ENCODE peak calls at places on chromosomes 12 and 14, in six cellular contexts. N is neural progenitor cell; E is uterus; P is CD8-positive, alpha-beta T cell; M is upper lobe of right lung; X is SK-N-SH. Q is an unnamed sample. For H3K36me3, the result is how much of the 10 kb centered on the place peaks cover.

GRCh38 chr12:48716168-48716492 is 377 bp downstream of the CCNT1 start:
- DNase-seq in N (no peak), E (no peak), P (no peak), M (no peak), X (no peak), Q (no peak)

GRCh38 chr12:11923067-11923466 is 147.7 kb upstream of the BCL2L14 start:
- DNase-seq in N (no peak), E (no peak), P (no peak), M (no peak), X (no peak), Q (no peak)

GRCh38 chr14:69644814-69645213 is 33.4 kb downstream of the SUSD6 start:
- DNase-seq in N (no peak), E (no peak), P (no peak), M (no peak), X (no peak), Q (peak)

GRCh38 chr14:55107766-55108554 is 21.1 kb upstream of the LGALS3 start:
- DNase-seq in N (no peak), E (peak), P (no peak), M (peak), X (no peak), Q (peak)

GRCh38 chr14:85315891-85316290 is 214.1 kb upstream of the FLRT2 start:
- DNase-seq in N (no peak), E (no peak), P (no peak), M (no peak), X (no peak), Q (no peak)

GRCh38 chr14:64732066-64732465 is 27.8 kb downstream of the PLEKHG3 start:
- DNase-seq in N (no peak), E (no peak), P (no peak), M (peak), X (no peak), Q (no peak)

GRCh38 chr12:121590476-121591143 is 9.8 kb upstream of the KDM2B start:
- DNase-seq in N (peak), E (peak), P (peak), M (no peak), X (no peak), Q (peak)

GRCh38 chr12:68198490-68199086 is 27.0 kb downstream of the IL26 start:
- DNase-seq in N (no peak), E (no peak), P (no peak), M (no peak), X (no peak), Q (no peak)

GRCh38 chr14:100576091-100577085 is 10.8 kb downstream of the BEGAIN start:
- DNase-seq in N (no peak), E (no peak), P (no peak), M (peak), X (no peak), Q (no peak)

GRCh38 chr14:61876362-61877049 is 114.3 kb downstream of the SNAPC1 start:
- DNase-seq in N (no peak), E (no peak), P (no peak), M (no peak), X (peak), Q (no peak)

GRCh38 chr12:113222730-113223531 is 1.7 kb downstream of the TPCN1 start:
- DNase-seq in N (no peak), E (peak), P (no peak), M (no peak), X (no peak), Q (peak)

GRCh38 chr12:57461326-57461903 is 1.8 kb downstream of the GLI1 start:
- DNase-seq in N (peak), E (peak), P (no peak), M (peak), X (peak), Q (no peak)

GRCh38 chr12:124646385-124647230 is 79.2 kb upstream of the NCOR2 start:
- DNase-seq in N (no peak), E (no peak), P (peak), M (peak), X (no peak), Q (no peak)

GRCh38 chr12:83322816-83323215 is 636.1 kb downstream of the TMTC2 start:
- DNase-seq in N (no peak), E (no peak), P (no peak), M (no peak), X (no peak), Q (no peak)

GRCh38 chr12:130179191-130179590 is 16.9 kb downstream of the FZD10 start:
- DNase-seq in N (no peak), E (no peak), P (no peak), M (no peak), X (no peak), Q (no peak)

GRCh38 chr14:79193689-79194477 is 1017.4 kb downstream of the DIO2 start:
- DNase-seq in N (no peak), E (no peak), P (no peak), M (no peak), X (no peak), Q (no peak)

GRCh38 chr14:68792022-68792829 is 641 bp downstream of the ZFP36L1 start:
- DNase-seq in N (peak), E (peak), P (no peak), M (peak), X (no peak), Q (peak)

GRCh38 chr12:9810721-9811120 is 16.6 kb upstream of the KLRF1 start:
- DNase-seq in N (no peak), E (no peak), P (no peak), M (no peak), X (no peak), Q (no peak)

GRCh38 chr14:88895116-88895515 is 70.7 kb downstream of the TTC8 start:
- DNase-seq in N (no peak), E (no peak), P (no peak), M (no peak), X (no peak), Q (no peak)

GRCh38 chr12:41288188-41288811 is 100.2 kb downstream of the PDZRN4 start:
- DNase-seq in N (no peak), E (no peak), P (no peak), M (no peak), X (no peak), Q (no peak)

GRCh38 chr12:24751181-24751580 is 197.7 kb downstream of the BCAT1 start:
- DNase-seq in N (no peak), E (no peak), P (no peak), M (no peak), X (no peak), Q (no peak)

GRCh38 chr14:31949709-31950108 is 127.4 kb upstream of the ARHGAP5 start:
- DNase-seq in N (no peak), E (no peak), P (no peak), M (no peak), X (no peak), Q (no peak)

GRCh38 chr12:59173696-59174095 is 253.4 kb upstream of the LRIG3 start:
- DNase-seq in N (no peak), E (no peak), P (no peak), M (no peak), X (no peak), Q (no peak)

GRCh38 chr12:28177461-28177860 is 12.8 kb upstream of the CCDC91 start:
- DNase-seq in N (no peak), E (no peak), P (no peak), M (no peak), X (no peak), Q (peak)

GRCh38 chr14:93234798-93235197 is 27.7 kb downstream of the UBR7 start:
- DNase-seq in N (peak), E (no peak), P (no peak), M (peak), X (no peak), Q (no peak)

GRCh38 chr14:89899917-89900680 is 54.4 kb downstream of the EFCAB11 start:
- DNase-seq in N (peak), E (no peak), P (no peak), M (no peak), X (peak), Q (peak)

GRCh38 chr12:60834806-60835205 is 1239.0 kb downstream of the SLC16A7 start:
- DNase-seq in N (no peak), E (no peak), P (no peak), M (no peak), X (no peak), Q (no peak)

GRCh38 chr12:3453266-3453862 is 37.6 kb upstream of the PRMT8 start:
- DNase-seq in N (no peak), E (no peak), P (no peak), M (no peak), X (no peak), Q (no peak)

GRCh38 chr12:20646239-20646827 is 48.8 kb upstream of the SLCO1C1 start:
- DNase-seq in N (peak), E (no peak), P (no peak), M (no peak), X (peak), Q (no peak)

GRCh38 chr12:27109339-27110023 is 27.1 kb upstream of the C12orf71 start:
- DNase-seq in N (no peak), E (no peak), P (no peak), M (no peak), X (no peak), Q (no peak)

GRCh38 chr12:47858511-47859266 is 39.0 kb upstream of the HDAC7 start:
- DNase-seq in N (no peak), E (no peak), P (no peak), M (no peak), X (no peak), Q (peak)

GRCh38 chr12:54141534-54142475 is 47.0 kb downstream of the SMUG1 start:
- DNase-seq in N (no peak), E (peak), P (no peak), M (no peak), X (no peak), Q (no peak)

GRCh38 chr14:31992051-31992450 is 85.1 kb upstream of the ARHGAP5 start:
- DNase-seq in N (no peak), E (peak), P (no peak), M (no peak), X (no peak), Q (peak)

GRCh38 chr12:39972119-39972518 is 133.8 kb downstream of the SLC2A13 start:
- DNase-seq in N (no peak), E (no peak), P (no peak), M (no peak), X (no peak), Q (no peak)

GRCh38 chr12:126198516-126198915 is 1133.3 kb downstream of the AACS start:
- DNase-seq in N (no peak), E (no peak), P (no peak), M (no peak), X (no peak), Q (no peak)
- H3K27ac ChIP-seq in N (no peak), E (no peak), P (no peak), M (no peak), X (no peak), Q (no peak)

GRCh38 chr12:89832336-89832735 is 123.7 kb upstream of the ATP2B1 start:
- DNase-seq in N (no peak), E (no peak), P (no peak), M (no peak), X (no peak), Q (no peak)

GRCh38 chr12:89829434-89829975 is 120.9 kb upstream of the ATP2B1 start:
- DNase-seq in N (no peak), E (no peak), P (no peak), M (no peak), X (no peak), Q (no peak)

GRCh38 chr12:89831696-89832095 is 123.1 kb upstream of the ATP2B1 start:
- DNase-seq in N (no peak), E (no peak), P (no peak), M (no peak), X (no peak), Q (no peak)

GRCh38 chr12:89836026-89836425 is 127.4 kb upstream of the ATP2B1 start:
- DNase-seq in N (no peak), E (no peak), P (no peak), M (no peak), X (no peak), Q (no peak)

DNA sequence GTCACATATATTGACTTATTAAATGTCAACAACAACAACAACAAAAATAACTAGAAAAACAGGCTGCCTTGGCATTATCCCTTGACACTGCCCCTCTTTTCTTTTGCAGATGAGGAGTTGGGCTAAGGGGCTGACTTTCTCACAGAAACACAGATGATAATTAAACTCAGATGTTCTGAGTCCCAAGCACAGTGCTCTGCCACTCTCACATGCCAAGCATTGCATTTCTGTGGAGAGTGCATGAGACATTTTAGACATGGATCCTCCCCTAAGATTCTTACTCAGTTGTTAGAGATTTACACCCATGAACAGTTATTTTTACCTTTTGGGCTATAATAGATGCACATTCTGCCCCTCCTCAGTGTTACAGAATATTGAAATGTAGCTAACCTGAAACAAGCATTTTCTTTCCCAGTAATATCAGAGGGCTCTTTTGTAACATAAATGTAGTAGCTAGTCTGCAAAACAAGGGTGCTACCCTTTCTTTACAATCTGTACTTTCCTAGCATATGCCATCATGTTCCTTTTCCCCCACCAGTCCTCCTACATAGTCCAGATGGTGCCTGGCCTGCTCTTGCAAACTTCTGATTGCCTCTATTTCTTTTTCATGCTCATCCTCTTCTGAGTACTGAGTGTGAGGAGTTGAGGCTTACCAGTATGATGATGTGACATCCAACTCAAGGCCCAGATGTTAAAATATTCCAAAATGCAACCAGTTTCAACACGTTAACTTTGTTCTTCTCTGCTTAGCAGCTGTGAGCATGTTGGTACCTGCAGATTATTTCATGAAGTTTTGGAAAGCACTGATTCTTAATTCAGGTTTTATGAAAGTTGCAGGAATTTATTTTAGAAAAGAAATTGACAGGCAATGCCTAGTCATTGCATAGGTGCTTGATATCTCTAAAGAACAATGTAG is 125.0 kb upstream of the ATP2B1 start:
- DNase-seq in N (no peak), E (no peak), P (no peak), M (no peak), X (peak), Q (no peak)
- H3K36me3 ChIP-seq in N (under half), E (under half), P (under half), M (under half), X (under half), Q (under half)

GRCh38 chr12:32478166-32478565 is 78.8 kb downstream of the FGD4 start:
- DNase-seq in N (no peak), E (no peak), P (no peak), M (no peak), X (no peak), Q (no peak)
- H3K4me3 ChIP-seq in N (no peak), E (no peak), P (no peak), M (no peak), X (no peak), Q (no peak)

DNA sequence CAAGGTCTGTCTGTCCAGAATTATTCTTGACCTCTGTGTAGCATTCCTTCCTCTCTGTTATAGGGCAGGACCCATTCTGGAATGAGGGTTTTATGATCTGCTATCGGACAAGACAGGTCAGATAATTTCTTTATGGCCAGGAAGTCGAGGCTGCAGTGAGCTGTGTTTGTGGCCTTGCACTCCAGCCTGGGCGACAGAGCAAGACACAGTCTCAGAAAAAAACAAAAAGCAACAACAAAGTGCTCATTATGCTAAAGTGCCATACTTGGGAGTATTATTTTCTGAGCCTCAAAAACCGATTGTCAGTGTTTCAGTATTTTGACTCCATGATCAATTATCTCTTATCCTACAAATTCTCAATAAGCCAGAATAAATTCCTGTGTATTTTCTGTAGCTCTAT is 4.1 kb downstream of the CIPC start:
- DNase-seq in N (no peak), E (no peak), P (no peak), M (no peak), X (no peak), Q (peak)
- H3K27ac ChIP-seq in N (no peak), E (no peak), P (no peak), M (no peak), X (no peak), Q (no peak)

GRCh38 chr12:131939007-131939406 is 9.9 kb downstream of the PUS1 start:
- DNase-seq in N (no peak), E (no peak), P (no peak), M (no peak), X (no peak), Q (peak)
- H3K36me3 ChIP-seq in N (under half), E (under half), P (under half), M (under half), X (under half), Q (under half)

GRCh38 chr14:49999216-49999761 is 106.4 kb downstream of the ARF6 start:
- DNase-seq in N (no peak), E (peak), P (peak), M (peak), X (peak), Q (peak)

GRCh38 chr14:50000215-50001145 is 107.6 kb downstream of the ARF6 start:
- DNase-seq in N (peak), E (peak), P (peak), M (peak), X (peak), Q (peak)

GRCh38 chr14:49997991-49998390 is 105.1 kb downstream of the ARF6 start:
- DNase-seq in N (no peak), E (no peak), P (no peak), M (no peak), X (no peak), Q (no peak)

GRCh38 chr14:50001146-50001998 is 108.5 kb downstream of the ARF6 start:
- DNase-seq in N (no peak), E (peak), P (peak), M (peak), X (no peak), Q (peak)

DNA sequence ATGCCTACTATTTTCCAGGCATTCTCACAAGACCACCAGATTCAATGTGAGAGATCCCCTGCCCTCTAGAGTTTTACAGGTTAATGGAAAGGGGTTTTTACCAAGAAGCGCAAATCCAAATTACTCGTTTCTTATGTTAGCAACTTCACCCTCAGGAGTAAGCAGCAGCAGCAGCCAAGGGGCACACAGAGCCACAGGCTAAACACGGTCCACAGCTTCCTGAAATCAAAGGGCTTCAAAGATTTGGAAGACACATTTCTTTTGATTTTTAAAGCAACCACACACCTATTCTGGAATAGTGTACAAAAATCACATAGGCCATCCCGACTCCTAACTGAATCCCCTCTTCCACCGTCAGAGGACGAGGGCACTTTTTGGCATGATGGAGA is 106.9 kb downstream of the ARF6 start:
- DNase-seq in N (no peak), E (no peak), P (no peak), M (no peak), X (no peak), Q (no peak)
- H3K4me3 ChIP-seq in N (no peak), E (no peak), P (peak), M (no peak), X (no peak), Q (no peak)

GRCh38 chr12:76259660-76260389 is 88.4 kb downstream of the BBS10 start:
- DNase-seq in N (no peak), E (no peak), P (no peak), M (no peak), X (no peak), Q (no peak)
- H3K27ac ChIP-seq in N (peak), E (no peak), P (no peak), M (peak), X (peak), Q (no peak)

DNA sequence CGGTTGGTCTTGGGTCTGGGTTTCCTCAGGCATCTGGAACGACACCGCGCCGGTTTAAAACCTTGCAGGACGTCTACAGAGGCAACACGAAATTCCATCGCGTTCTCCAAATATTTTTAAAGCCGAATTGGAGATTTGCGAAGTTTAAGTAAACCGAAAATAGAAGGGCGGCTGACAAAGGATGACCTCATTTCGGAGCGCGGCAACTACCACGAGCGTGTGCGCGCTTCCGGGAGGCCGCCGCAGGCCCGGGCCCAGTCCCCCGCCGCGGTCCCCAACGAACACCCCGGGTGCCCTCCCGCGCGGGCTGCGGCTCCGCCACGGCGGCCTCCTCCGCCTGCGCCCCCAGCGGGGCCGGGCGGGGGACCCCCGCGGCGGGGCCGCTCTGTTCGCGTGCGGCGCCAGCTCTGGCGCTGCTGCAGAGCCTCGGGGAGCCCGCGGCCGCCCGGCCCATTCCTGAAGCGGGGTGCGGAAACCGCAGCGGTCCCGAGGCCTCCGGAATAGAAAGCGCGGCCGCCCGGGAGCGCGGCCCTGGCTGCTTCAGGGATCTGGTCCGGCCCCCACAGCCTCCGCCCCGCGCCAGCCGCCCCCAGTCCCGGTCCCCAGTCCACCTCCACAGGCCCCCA is 385 bp downstream of the HSP90AA1 start:
- DNase-seq in N (no peak), E (peak), P (peak), M (no peak), X (peak), Q (peak)
- H3K36me3 ChIP-seq in N (under half), E (under half), P (under half), M (under half), X (under half), Q (under half)

GRCh38 chr14:103057028-103057371 is 349 bp downstream of the CDC42BPB start:
- DNase-seq in N (no peak), E (no peak), P (no peak), M (peak), X (peak), Q (no peak)

GRCh38 chr14:103057372-103058208 is at the start of gene CDC42BPB:
- DNase-seq in N (peak), E (peak), P (peak), M (peak), X (peak), Q (peak)

GRCh38 chr14:103058209-103059055 is 1.1 kb upstream of the CDC42BPB start:
- DNase-seq in N (no peak), E (peak), P (no peak), M (peak), X (peak), Q (no peak)

GRCh38 chr14:103061482-103061976 is 4.2 kb upstream of the CDC42BPB start:
- DNase-seq in N (no peak), E (no peak), P (no peak), M (no peak), X (no peak), Q (no peak)

GRCh38 chr14:103059556-103059955 is 2.2 kb upstream of the CDC42BPB start:
- DNase-seq in N (no peak), E (no peak), P (no peak), M (peak), X (no peak), Q (no peak)
- H3K4me3 ChIP-seq in N (no peak), E (no peak), P (no peak), M (no peak), X (no peak), Q (no peak)